ENCODE peak calls at places on chromosomes 1 and 21, in six cellular contexts. One of them, this sample, is unnamed.

GRCh38 chr1:228004331-228004871 is 2.4 kb upstream of the WNT3A start:
- DNase-seq in MCF 10A: peak; percentile 82
- DNase-seq in DMS79: no peak
- DNase-seq in fibroblast of the aortic adventitia: no peak
- DNase-seq in stimulated activated CD4-positive, alpha-beta T cell treated with anti-CD3 and anti-CD28 coated beads, Interleukin-2, amount 100 ng/mL, for 48 hours: no peak
- DNase-seq in NCI-H345: peak; percentile 30
- DNase-seq in this sample: no peak

GRCh38 chr1:62435231-62436038 is 1.4 kb upstream of the USP1 start:
- DNase-seq in MCF 10A: no peak
- DNase-seq in DMS79: no peak
- DNase-seq in fibroblast of the aortic adventitia: no peak
- DNase-seq in stimulated activated CD4-positive, alpha-beta T cell treated with anti-CD3 and anti-CD28 coated beads, Interleukin-2, amount 100 ng/mL, for 48 hours: no peak
- DNase-seq in NCI-H345: no peak
- DNase-seq in this sample: no peak

GRCh38 chr1:981491-981954 is 370 bp downstream of the PERM1 start:
- DNase-seq in MCF 10A: no peak
- DNase-seq in DMS79: no peak
- DNase-seq in fibroblast of the aortic adventitia: no peak
- DNase-seq in stimulated activated CD4-positive, alpha-beta T cell treated with anti-CD3 and anti-CD28 coated beads, Interleukin-2, amount 100 ng/mL, for 48 hours: no peak
- DNase-seq in NCI-H345: no peak
- DNase-seq in this sample: no peak

GRCh38 chr1:45954401-45954847 is 151.0 kb downstream of the MAST2 start:
- DNase-seq in MCF 10A: peak; percentile 70
- DNase-seq in DMS79: no peak
- DNase-seq in fibroblast of the aortic adventitia: peak; percentile 86
- DNase-seq in stimulated activated CD4-positive, alpha-beta T cell treated with anti-CD3 and anti-CD28 coated beads, Interleukin-2, amount 100 ng/mL, for 48 hours: no peak
- DNase-seq in NCI-H345: no peak
- DNase-seq in this sample: no peak

GRCh38 chr1:232884262-232884661 is 66.1 kb upstream of the NTPCR start:
- DNase-seq in MCF 10A: no peak
- DNase-seq in DMS79: no peak
- DNase-seq in fibroblast of the aortic adventitia: no peak
- DNase-seq in stimulated activated CD4-positive, alpha-beta T cell treated with anti-CD3 and anti-CD28 coated beads, Interleukin-2, amount 100 ng/mL, for 48 hours: no peak
- DNase-seq in NCI-H345: no peak
- DNase-seq in this sample: no peak

GRCh38 chr1:174968750-174969244 is 30.9 kb upstream of the CACYBP start:
- DNase-seq in MCF 10A: peak; percentile 60
- DNase-seq in DMS79: no peak
- DNase-seq in fibroblast of the aortic adventitia: peak; percentile 46
- DNase-seq in stimulated activated CD4-positive, alpha-beta T cell treated with anti-CD3 and anti-CD28 coated beads, Interleukin-2, amount 100 ng/mL, for 48 hours: no peak
- DNase-seq in NCI-H345: no peak
- DNase-seq in this sample: no peak

GRCh38 chr1:57058652-57059501 is 93.1 kb upstream of the C8B start:
- DNase-seq in MCF 10A: no peak
- DNase-seq in DMS79: no peak
- DNase-seq in fibroblast of the aortic adventitia: no peak
- DNase-seq in stimulated activated CD4-positive, alpha-beta T cell treated with anti-CD3 and anti-CD28 coated beads, Interleukin-2, amount 100 ng/mL, for 48 hours: no peak
- DNase-seq in NCI-H345: no peak
- DNase-seq in this sample: no peak

GRCh38 chr1:183996036-183996376 is 41.5 kb downstream of the COLGALT2 start:
- DNase-seq in MCF 10A: no peak
- DNase-seq in DMS79: no peak
- DNase-seq in fibroblast of the aortic adventitia: no peak
- DNase-seq in stimulated activated CD4-positive, alpha-beta T cell treated with anti-CD3 and anti-CD28 coated beads, Interleukin-2, amount 100 ng/mL, for 48 hours: no peak
- DNase-seq in NCI-H345: no peak
- DNase-seq in this sample: no peak

GRCh38 chr1:227893696-227894305 is 53.9 kb downstream of the WNT9A start:
- DNase-seq in MCF 10A: no peak
- DNase-seq in DMS79: no peak
- DNase-seq in fibroblast of the aortic adventitia: no peak
- DNase-seq in stimulated activated CD4-positive, alpha-beta T cell treated with anti-CD3 and anti-CD28 coated beads, Interleukin-2, amount 100 ng/mL, for 48 hours: no peak
- DNase-seq in NCI-H345: no peak
- DNase-seq in this sample: no peak

GRCh38 chr1:163361123-163361934 is 39.6 kb downstream of the NUF2 start:
- DNase-seq in MCF 10A: peak; percentile 58
- DNase-seq in DMS79: peak; percentile 10
- DNase-seq in fibroblast of the aortic adventitia: peak; percentile 18
- DNase-seq in stimulated activated CD4-positive, alpha-beta T cell treated with anti-CD3 and anti-CD28 coated beads, Interleukin-2, amount 100 ng/mL, for 48 hours: no peak
- DNase-seq in NCI-H345: peak; percentile 70
- DNase-seq in this sample: no peak

GRCh38 chr1:170461762-170462384 is 70.1 kb upstream of the GORAB start:
- DNase-seq in MCF 10A: peak; percentile 42
- DNase-seq in DMS79: no peak
- DNase-seq in fibroblast of the aortic adventitia: peak; percentile 98
- DNase-seq in stimulated activated CD4-positive, alpha-beta T cell treated with anti-CD3 and anti-CD28 coated beads, Interleukin-2, amount 100 ng/mL, for 48 hours: no peak
- DNase-seq in NCI-H345: no peak
- DNase-seq in this sample: no peak

GRCh38 chr1:202155478-202156021 is 4.9 kb downstream of the PTPN7 start:
- DNase-seq in MCF 10A: peak; percentile 92
- DNase-seq in DMS79: no peak
- DNase-seq in fibroblast of the aortic adventitia: no peak
- DNase-seq in stimulated activated CD4-positive, alpha-beta T cell treated with anti-CD3 and anti-CD28 coated beads, Interleukin-2, amount 100 ng/mL, for 48 hours: no peak
- DNase-seq in NCI-H345: peak; percentile 3
- DNase-seq in this sample: no peak

GRCh38 chr1:108854226-108855019 is 2.5 kb downstream of the AKNAD1 start:
- DNase-seq in MCF 10A: no peak
- DNase-seq in DMS79: no peak
- DNase-seq in fibroblast of the aortic adventitia: no peak
- DNase-seq in stimulated activated CD4-positive, alpha-beta T cell treated with anti-CD3 and anti-CD28 coated beads, Interleukin-2, amount 100 ng/mL, for 48 hours: no peak
- DNase-seq in NCI-H345: no peak
- DNase-seq in this sample: no peak

GRCh38 chr1:17831619-17832018 is 76.5 kb downstream of the ACTL8 start:
- DNase-seq in MCF 10A: peak; percentile 64
- DNase-seq in DMS79: no peak
- DNase-seq in fibroblast of the aortic adventitia: peak; percentile 69
- DNase-seq in stimulated activated CD4-positive, alpha-beta T cell treated with anti-CD3 and anti-CD28 coated beads, Interleukin-2, amount 100 ng/mL, for 48 hours: no peak
- DNase-seq in NCI-H345: no peak
- DNase-seq in this sample: no peak

GRCh38 chr1:222618880-222619321 is 1.0 kb downstream of the MIA3 start:
- DNase-seq in MCF 10A: peak; percentile 43
- DNase-seq in DMS79: peak; percentile 11
- DNase-seq in fibroblast of the aortic adventitia: peak; percentile 44
- DNase-seq in stimulated activated CD4-positive, alpha-beta T cell treated with anti-CD3 and anti-CD28 coated beads, Interleukin-2, amount 100 ng/mL, for 48 hours: no peak
- DNase-seq in NCI-H345: peak; percentile 28
- DNase-seq in this sample: no peak

GRCh38 chr21:37587203-37587602 is 220.6 kb downstream of the DYRK1A start:
- DNase-seq in MCF 10A: no peak
- DNase-seq in DMS79: no peak
- DNase-seq in fibroblast of the aortic adventitia: no peak
- DNase-seq in stimulated activated CD4-positive, alpha-beta T cell treated with anti-CD3 and anti-CD28 coated beads, Interleukin-2, amount 100 ng/mL, for 48 hours: no peak
- DNase-seq in NCI-H345: no peak
- DNase-seq in this sample: no peak

GRCh38 chr21:34788879-34789278 is 120.1 kb downstream of the CLIC6 start:
- DNase-seq in MCF 10A: no peak
- DNase-seq in DMS79: no peak
- DNase-seq in fibroblast of the aortic adventitia: no peak
- DNase-seq in stimulated activated CD4-positive, alpha-beta T cell treated with anti-CD3 and anti-CD28 coated beads, Interleukin-2, amount 100 ng/mL, for 48 hours: no peak
- DNase-seq in NCI-H345: no peak
- DNase-seq in this sample: no peak

GRCh38 chr1:201181726-201182125 is 8.9 kb upstream of the IGFN1 start:
- DNase-seq in MCF 10A: no peak
- DNase-seq in DMS79: no peak
- DNase-seq in fibroblast of the aortic adventitia: no peak
- DNase-seq in stimulated activated CD4-positive, alpha-beta T cell treated with anti-CD3 and anti-CD28 coated beads, Interleukin-2, amount 100 ng/mL, for 48 hours: no peak
- DNase-seq in NCI-H345: peak; percentile 37
- DNase-seq in this sample: no peak

GRCh38 chr1:17098440-17099317 is 20.6 kb downstream of the PADI2 start:
- DNase-seq in MCF 10A: peak; percentile 80
- DNase-seq in DMS79: no peak
- DNase-seq in fibroblast of the aortic adventitia: peak; percentile 8
- DNase-seq in stimulated activated CD4-positive, alpha-beta T cell treated with anti-CD3 and anti-CD28 coated beads, Interleukin-2, amount 100 ng/mL, for 48 hours: no peak
- DNase-seq in NCI-H345: no peak
- DNase-seq in this sample: no peak

GRCh38 chr1:92030701-92031107 is 919 bp downstream of the EPHX4 start:
- DNase-seq in MCF 10A: peak; percentile 63
- DNase-seq in DMS79: no peak
- DNase-seq in fibroblast of the aortic adventitia: peak; percentile 2
- DNase-seq in stimulated activated CD4-positive, alpha-beta T cell treated with anti-CD3 and anti-CD28 coated beads, Interleukin-2, amount 100 ng/mL, for 48 hours: no peak
- DNase-seq in NCI-H345: no peak
- DNase-seq in this sample: no peak

GRCh38 chr1:64864018-64864945 is 102.1 kb downstream of the JAK1 start:
- DNase-seq in MCF 10A: peak; percentile 55
- DNase-seq in DMS79: no peak
- DNase-seq in fibroblast of the aortic adventitia: no peak
- DNase-seq in stimulated activated CD4-positive, alpha-beta T cell treated with anti-CD3 and anti-CD28 coated beads, Interleukin-2, amount 100 ng/mL, for 48 hours: peak; percentile 13
- DNase-seq in NCI-H345: no peak
- DNase-seq in this sample: peak; percentile 56

GRCh38 chr1:237033061-237033460 is 8.9 kb upstream of the RYR2 start:
- DNase-seq in MCF 10A: no peak
- DNase-seq in DMS79: no peak
- DNase-seq in fibroblast of the aortic adventitia: no peak
- DNase-seq in stimulated activated CD4-positive, alpha-beta T cell treated with anti-CD3 and anti-CD28 coated beads, Interleukin-2, amount 100 ng/mL, for 48 hours: no peak
- DNase-seq in NCI-H345: no peak
- DNase-seq in this sample: no peak

GRCh38 chr1:43532716-43533115 is 2.0 kb downstream of the PTPRF start:
- DNase-seq in MCF 10A: no peak
- DNase-seq in DMS79: no peak
- DNase-seq in fibroblast of the aortic adventitia: no peak
- DNase-seq in stimulated activated CD4-positive, alpha-beta T cell treated with anti-CD3 and anti-CD28 coated beads, Interleukin-2, amount 100 ng/mL, for 48 hours: no peak
- DNase-seq in NCI-H345: no peak
- DNase-seq in this sample: no peak

GRCh38 chr1:20165522-20165951 is 20.4 kb upstream of the UBXN10 start:
- DNase-seq in MCF 10A: peak; percentile 46
- DNase-seq in DMS79: no peak
- DNase-seq in fibroblast of the aortic adventitia: no peak
- DNase-seq in stimulated activated CD4-positive, alpha-beta T cell treated with anti-CD3 and anti-CD28 coated beads, Interleukin-2, amount 100 ng/mL, for 48 hours: no peak
- DNase-seq in NCI-H345: no peak
- DNase-seq in this sample: no peak

This sample was measured in GM12891.